ENCODE peak calls at places on chromosomes 2 and 18, in ten cellular contexts. O is mammary epithelial cell, P is HCT116, N is fibroblast of lung, G is neuronal stem cell, B is endodermal cell, L is PC-3, T is mesendoderm, X is Karpas-422, Z is MM.1S. J is an unnamed sample. For H3K4me1, the result is how much of the 10 kb centered on the place peaks cover.

GRCh38 chr2:51379997-51380396 is 348.1 kb upstream of the NRXN1 start:
- DNase-seq in O (no peak), P (no peak), N (no peak), G (no peak), B (no peak), L (no peak), T (no peak), X (no peak), Z (no peak), J (no peak)

GRCh38 chr2:170425291-170425751 is 247.4 kb downstream of the MYO3B start:
- DNase-seq in O (peak), P (no peak), N (peak), G (no peak), B (no peak), L (peak), T (no peak), X (no peak), Z (no peak), J (peak)

GRCh38 chr2:240846881-240847601 is 21.6 kb upstream of the AGXT start:
- DNase-seq in O (no peak), P (no peak), N (no peak), G (no peak), B (no peak), L (no peak), T (no peak), X (no peak), Z (no peak), J (no peak)

GRCh38 chr2:60553992-60554648 is 666 bp upstream of the BCL11A start:
- DNase-seq in O (peak), P (no peak), N (peak), G (no peak), B (peak), L (peak), T (peak), X (no peak), Z (peak), J (peak)

GRCh38 chr2:237180987-237181386 is 95.3 kb downstream of the COPS8 start:
- DNase-seq in O (no peak), P (no peak), N (no peak), G (no peak), B (no peak), L (no peak), T (no peak), X (no peak), Z (no peak), J (no peak)

GRCh38 chr2:37829616-37830385 is 95.3 kb upstream of the RMDN2 start:
- DNase-seq in O (no peak), P (no peak), N (no peak), G (no peak), B (no peak), L (no peak), T (no peak), X (no peak), Z (no peak), J (no peak)

GRCh38 chr2:202185816-202186221 is 52.6 kb downstream of the SUMO1 start:
- DNase-seq in O (peak), P (no peak), N (peak), G (no peak), B (no peak), L (peak), T (no peak), X (no peak), Z (no peak), J (peak)

GRCh38 chr2:180279581-180279980 is 272.5 kb upstream of the CWC22 start:
- DNase-seq in O (no peak), P (no peak), N (no peak), G (no peak), B (no peak), L (no peak), T (no peak), X (no peak), Z (no peak), J (no peak)

GRCh38 chr2:170012773-170013172 is 165.2 kb upstream of the MYO3B start:
- DNase-seq in O (no peak), P (no peak), N (no peak), G (no peak), B (no peak), L (no peak), T (no peak), X (no peak), Z (no peak), J (no peak)

GRCh38 chr2:210553371-210553770 is 3.0 kb upstream of the CPS1 start:
- DNase-seq in O (no peak), P (no peak), N (peak), G (no peak), B (no peak), L (peak), T (peak), X (no peak), Z (no peak), J (no peak)

GRCh38 chr2:71060871-71061270 is 7.6 kb upstream of the NAGK start:
- DNase-seq in O (no peak), P (no peak), N (no peak), G (no peak), B (no peak), L (no peak), T (no peak), X (no peak), Z (no peak), J (no peak)

GRCh38 chr2:218879881-218880748 is 537 bp upstream of the WNT10A start:
- DNase-seq in O (no peak), P (no peak), N (no peak), G (no peak), B (peak), L (no peak), T (no peak), X (peak), Z (peak), J (peak)

GRCh38 chr2:109459485-109459884 is 154.3 kb downstream of the SEPTIN10 start:
- DNase-seq in O (no peak), P (no peak), N (peak), G (no peak), B (peak), L (no peak), T (peak), X (no peak), Z (no peak), J (no peak)

GRCh38 chr2:60499651-60500300 is 53.7 kb downstream of the BCL11A start:
- DNase-seq in O (peak), P (no peak), N (no peak), G (no peak), B (no peak), L (no peak), T (no peak), X (no peak), Z (no peak), J (no peak)

GRCh38 chr18:25827961-25828561 is 262.4 kb downstream of the SS18 start:
- DNase-seq in O (no peak), P (no peak), N (peak), G (no peak), B (peak), L (peak), T (peak), X (no peak), Z (no peak), J (no peak)

GRCh38 chr18:12474876-12475275 is 67.1 kb downstream of the PRELID3A start:
- DNase-seq in O (no peak), P (no peak), N (no peak), G (no peak), B (no peak), L (no peak), T (no peak), X (no peak), Z (no peak), J (no peak)

GRCh38 chr18:56728741-56729140 is 77.6 kb downstream of the WDR7 start:
- DNase-seq in O (no peak), P (no peak), N (no peak), G (no peak), B (no peak), L (no peak), T (no peak), X (no peak), Z (no peak), J (no peak)

GRCh38 chr2:25982968-25983280 is 627 bp upstream of the KIF3C start:
- DNase-seq in O (no peak), P (no peak), N (no peak), G (no peak), B (no peak), L (no peak), T (no peak), X (no peak), Z (no peak), J (no peak)

GRCh38 chr2:31347788-31348187 is 66.8 kb downstream of the XDH start:
- DNase-seq in O (no peak), P (no peak), N (peak), G (peak), B (no peak), L (no peak), T (peak), X (no peak), Z (no peak), J (no peak)

GRCh38 chr2:171807130-171807529 is 86.9 kb downstream of the SLC25A12 start:
- DNase-seq in O (peak), P (peak), N (peak), G (no peak), B (no peak), L (peak), T (no peak), X (no peak), Z (no peak), J (no peak)

GRCh38 chr2:113228991-113229716 is 49.6 kb downstream of the PAX8 start:
- DNase-seq in O (no peak), P (no peak), N (no peak), G (no peak), B (no peak), L (no peak), T (no peak), X (no peak), Z (no peak), J (no peak)

GRCh38 chr2:96985630-96986385 is 572 bp downstream of the FAM178B start:
- DNase-seq in O (no peak), P (no peak), N (no peak), G (no peak), B (no peak), L (no peak), T (no peak), X (no peak), Z (no peak), J (no peak)

GRCh38 chr2:240341064-240341463 is 94.4 kb upstream of the GPC1 start:
- DNase-seq in O (no peak), P (no peak), N (no peak), G (no peak), B (no peak), L (no peak), T (no peak), X (no peak), Z (no peak), J (no peak)

GRCh38 chr2:84856785-84857184 is 24.1 kb downstream of the TRABD2A start:
- DNase-seq in O (no peak), P (no peak), N (no peak), G (no peak), B (peak), L (no peak), T (no peak), X (peak), Z (no peak), J (no peak)

GRCh38 chr2:162113771-162114168 is 38.3 kb downstream of the GCG start:
- DNase-seq in O (peak), P (no peak), N (peak), G (no peak), B (no peak), L (no peak), T (peak), X (no peak), Z (no peak), J (no peak)

GRCh38 chr2:191030521-191031154 is 16.7 kb upstream of the STAT1 start:
- DNase-seq in O (no peak), P (no peak), N (peak), G (peak), B (peak), L (peak), T (peak), X (peak), Z (peak), J (peak)

GRCh38 chr2:38775097-38775920 is 2.7 kb upstream of the GEMIN6 start:
- DNase-seq in O (no peak), P (no peak), N (no peak), G (no peak), B (no peak), L (no peak), T (no peak), X (no peak), Z (no peak), J (no peak)

GRCh38 chr2:120566331-120567035 is 169.2 kb upstream of the GLI2 start:
- DNase-seq in O (no peak), P (no peak), N (peak), G (no peak), B (no peak), L (no peak), T (no peak), X (no peak), Z (no peak), J (no peak)

GRCh38 chr2:23904215-23904614 is 22.7 kb downstream of the ATAD2B start:
- DNase-seq in O (no peak), P (no peak), N (no peak), G (no peak), B (no peak), L (no peak), T (no peak), X (peak), Z (no peak), J (no peak)

GRCh38 chr2:28068098-28068497 is 177.6 kb downstream of the BABAM2 start:
- DNase-seq in O (peak), P (no peak), N (no peak), G (no peak), B (no peak), L (peak), T (no peak), X (no peak), Z (no peak), J (no peak)

GRCh38 chr18:79241755-79242154 is 154.0 kb upstream of the NFATC1 start:
- DNase-seq in O (no peak), P (no peak), N (no peak), G (no peak), B (no peak), L (no peak), T (no peak), X (no peak), Z (no peak), J (no peak)

GRCh38 chr2:152354909-152355308 is 19.9 kb downstream of the FMNL2 start:
- DNase-seq in O (no peak), P (no peak), N (peak), G (no peak), B (no peak), L (no peak), T (no peak), X (peak), Z (peak), J (no peak)

GRCh38 chr2:241686322-241686648 is 330 bp downstream of the DTYMK start:
- DNase-seq in O (no peak), P (no peak), N (no peak), G (no peak), B (no peak), L (no peak), T (no peak), X (no peak), Z (peak), J (peak)

GRCh38 chr2:47657886-47658577 is 124.9 kb upstream of the MSH6 start:
- DNase-seq in O (no peak), P (no peak), N (no peak), G (no peak), B (no peak), L (no peak), T (no peak), X (peak), Z (no peak), J (no peak)

GRCh38 chr2:97348265-97348664 is 235.3 kb downstream of the ANKRD36 start:
- DNase-seq in O (no peak), P (no peak), N (no peak), G (no peak), B (peak), L (no peak), T (peak), X (no peak), Z (no peak), J (no peak)

GRCh38 chr2:9097871-9098270 is 94.4 kb upstream of the MBOAT2 start:
- DNase-seq in O (no peak), P (no peak), N (no peak), G (no peak), B (no peak), L (no peak), T (no peak), X (no peak), Z (no peak), J (no peak)

GRCh38 chr2:9097239-9097638 is 93.8 kb upstream of the MBOAT2 start:
- DNase-seq in O (no peak), P (no peak), N (no peak), G (no peak), B (no peak), L (no peak), T (peak), X (no peak), Z (no peak), J (no peak)

GRCh38 chr2:9095690-9096089 is 92.2 kb upstream of the MBOAT2 start:
- DNase-seq in O (no peak), P (no peak), N (peak), G (no peak), B (peak), L (no peak), T (peak), X (no peak), Z (no peak), J (peak)

GRCh38 chr2:9095226-9095625 is 91.7 kb upstream of the MBOAT2 start:
- DNase-seq in O (no peak), P (no peak), N (no peak), G (no peak), B (no peak), L (no peak), T (no peak), X (no peak), Z (no peak), J (no peak)

GRCh38 chr2:9096761-9097160 is 93.3 kb upstream of the MBOAT2 start:
- DNase-seq in O (no peak), P (no peak), N (no peak), G (no peak), B (no peak), L (no peak), T (no peak), X (no peak), Z (no peak), J (no peak)
- H3K9ac ChIP-seq in O (no peak), P (no peak), N (no peak), G (no peak), B (no peak), L (no peak), T (no peak), X (no peak), Z (no peak), J (no peak)

DNA sequence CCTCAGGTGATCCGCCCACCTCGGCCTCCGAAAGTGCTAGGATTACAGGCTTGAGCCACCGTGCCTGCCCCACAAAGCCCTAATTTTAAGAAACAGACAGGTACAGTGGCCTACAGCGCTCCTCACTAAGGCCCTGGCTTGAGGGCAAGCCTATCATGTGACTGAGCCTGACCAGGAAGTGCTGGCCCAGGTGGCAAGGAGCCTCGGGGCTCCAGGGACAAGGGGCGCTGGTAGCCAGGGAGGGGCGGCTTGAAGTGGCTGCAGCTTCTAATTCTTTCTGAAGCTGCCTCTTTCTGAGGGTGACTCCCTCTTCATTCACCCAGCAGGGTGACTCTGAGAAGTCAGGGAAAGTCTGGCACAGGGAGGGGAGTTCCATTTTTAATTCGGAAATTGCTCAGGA is 115.8 kb downstream of the FAM210A start:
- DNase-seq in O (no peak), P (no peak), N (no peak), G (no peak), B (peak), L (no peak), T (no peak), X (peak), Z (peak), J (no peak)
- H3K4me1 ChIP-seq in O (under half), P (under half), N (under half), G (under half), B (under half), L (under half), T (under half), X (half or more), Z (under half), J (under half)

GRCh38 chr2:10264506-10265327 is 38.0 kb upstream of the HPCAL1 start:
- DNase-seq in O (no peak), P (no peak), N (no peak), G (no peak), B (peak), L (no peak), T (no peak), X (no peak), Z (no peak), J (no peak)

GRCh38 chr2:10267551-10268465 is 34.9 kb upstream of the HPCAL1 start:
- DNase-seq in O (no peak), P (no peak), N (no peak), G (no peak), B (peak), L (no peak), T (peak), X (no peak), Z (no peak), J (peak)

GRCh38 chr2:10265328-10266132 is 37.2 kb upstream of the HPCAL1 start:
- DNase-seq in O (no peak), P (no peak), N (no peak), G (no peak), B (peak), L (no peak), T (no peak), X (no peak), Z (no peak), J (no peak)

GRCh38 chr2:10267036-10267435 is 35.7 kb upstream of the HPCAL1 start:
- DNase-seq in O (no peak), P (no peak), N (no peak), G (no peak), B (no peak), L (no peak), T (no peak), X (no peak), Z (no peak), J (no peak)

DNA sequence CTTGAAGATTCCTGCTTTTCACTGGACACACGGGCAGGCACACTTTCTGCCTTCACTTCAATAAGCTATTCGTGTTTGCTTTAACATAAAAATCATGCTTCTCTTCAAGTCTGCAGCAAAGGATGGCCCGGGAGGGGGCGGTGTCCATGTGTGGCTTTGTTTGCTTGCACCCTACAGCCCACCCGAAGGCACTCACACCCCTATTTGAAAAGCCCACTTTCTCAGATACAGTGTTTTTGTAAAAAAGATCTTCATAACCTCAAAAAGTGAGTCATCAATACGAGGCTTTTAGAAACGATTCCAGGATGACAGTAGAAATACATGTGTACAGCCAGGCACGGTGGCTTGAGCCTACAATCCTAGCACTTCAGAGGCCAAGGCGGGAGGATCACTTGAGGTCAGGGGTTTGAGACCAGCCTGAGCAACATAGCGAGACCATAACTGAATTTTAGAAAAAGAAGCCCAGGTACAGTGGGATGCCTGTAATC is 36.5 kb upstream of the HPCAL1 start:
- DNase-seq in O (no peak), P (no peak), N (peak), G (no peak), B (peak), L (peak), T (no peak), X (no peak), Z (no peak), J (no peak)
- H3K4me3 ChIP-seq in O (no peak), P (no peak), N (no peak), G (no peak), B (no peak), L (no peak), T (no peak), X (no peak), Z (no peak), J (no peak)

DNA sequence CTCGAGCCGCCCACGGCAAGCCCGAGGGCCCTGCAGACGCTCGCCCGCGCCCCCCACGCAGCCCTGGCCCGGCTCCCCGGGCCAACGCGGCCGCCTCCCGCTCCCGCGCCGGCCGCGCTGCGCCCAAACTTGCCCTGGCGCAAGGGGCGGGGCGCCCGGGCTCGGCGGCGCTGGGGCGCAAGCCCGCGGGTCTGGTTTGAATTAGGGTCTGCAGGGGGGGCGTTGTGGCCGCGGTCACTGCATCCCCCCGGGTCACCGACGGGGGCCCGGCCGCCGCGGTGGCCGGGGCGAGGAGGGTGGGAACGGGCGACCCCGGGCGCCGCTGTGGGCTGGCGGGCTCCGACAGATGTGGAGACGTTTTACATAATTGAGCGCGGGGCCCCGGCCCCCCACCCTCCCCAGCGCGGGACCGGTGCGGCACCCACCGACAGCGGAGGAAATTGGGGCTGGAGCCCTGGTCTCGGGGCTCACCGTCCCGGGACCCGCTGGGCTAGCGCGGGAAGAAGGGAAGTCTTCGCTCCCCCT is 677 bp downstream of the SDC1 start:
- DNase-seq in O (no peak), P (no peak), N (no peak), G (no peak), B (no peak), L (no peak), T (no peak), X (peak), Z (peak), J (no peak)
- H3K9ac ChIP-seq in O (peak), P (peak), N (peak), G (peak), B (no peak), L (peak), T (peak), X (peak), Z (peak), J (peak)

J was measured in colonic mucosa.